ENCODE peak calls at places on chromosome 6, in six cellular contexts. One of them, this sample, is unnamed.

GRCh38 chr6:6586671-6587526 is 1.6 kb upstream of the LY86 start:
- DNase-seq in fibroblast of lung: no peak
- DNase-seq in pancreas: no peak
- DNase-seq in left ventricle myocardium inferior: no peak
- DNase-seq in esophagus muscularis mucosa: peak; percentile 70
- DNase-seq in sigmoid colon: no peak
- DNase-seq in this sample: no peak

GRCh38 chr6:157099912-157100593 is 223.3 kb downstream of the TMEM242 start:
- DNase-seq in fibroblast of lung: peak; percentile 27
- DNase-seq in pancreas: no peak
- DNase-seq in left ventricle myocardium inferior: no peak
- DNase-seq in esophagus muscularis mucosa: no peak
- DNase-seq in sigmoid colon: no peak
- DNase-seq in this sample: no peak

GRCh38 chr6:136921936-136922679 is at the start of gene SLC35D3:
- DNase-seq in fibroblast of lung: peak; percentile 28
- DNase-seq in pancreas: peak; percentile 8
- DNase-seq in left ventricle myocardium inferior: no peak
- DNase-seq in esophagus muscularis mucosa: peak; percentile 91
- DNase-seq in sigmoid colon: no peak
- DNase-seq in this sample: no peak

GRCh38 chr6:104698979-104699378 is 160.7 kb downstream of the HACE1 start:
- DNase-seq in fibroblast of lung: no peak
- DNase-seq in pancreas: no peak
- DNase-seq in left ventricle myocardium inferior: no peak
- DNase-seq in esophagus muscularis mucosa: no peak
- DNase-seq in sigmoid colon: no peak
- DNase-seq in this sample: no peak

GRCh38 chr6:4973972-4974885 is 29.6 kb downstream of the RPP40 start:
- DNase-seq in fibroblast of lung: peak; percentile 62
- DNase-seq in pancreas: no peak
- DNase-seq in left ventricle myocardium inferior: no peak
- DNase-seq in esophagus muscularis mucosa: peak; percentile 91
- DNase-seq in sigmoid colon: peak; percentile 74
- DNase-seq in this sample: peak; percentile 16

GRCh38 chr6:138979813-138980668 is 8.0 kb downstream of the REPS1 start:
- DNase-seq in fibroblast of lung: no peak
- DNase-seq in pancreas: no peak
- DNase-seq in left ventricle myocardium inferior: no peak
- DNase-seq in esophagus muscularis mucosa: no peak
- DNase-seq in sigmoid colon: no peak
- DNase-seq in this sample: no peak

GRCh38 chr6:168319279-168320051 is at the start of gene DACT2:
- DNase-seq in fibroblast of lung: no peak
- DNase-seq in pancreas: no peak
- DNase-seq in left ventricle myocardium inferior: peak; percentile 13
- DNase-seq in esophagus muscularis mucosa: no peak
- DNase-seq in sigmoid colon: no peak
- DNase-seq in this sample: no peak

GRCh38 chr6:41040101-41040910 is 1.3 kb upstream of the UNC5CL start:
- DNase-seq in fibroblast of lung: peak; percentile 39
- DNase-seq in pancreas: peak; percentile 87
- DNase-seq in left ventricle myocardium inferior: no peak
- DNase-seq in esophagus muscularis mucosa: no peak
- DNase-seq in sigmoid colon: no peak
- DNase-seq in this sample: no peak

GRCh38 chr6:153976921-153977693 is 61.9 kb upstream of the OPRM1 start:
- DNase-seq in fibroblast of lung: peak; percentile 13
- DNase-seq in pancreas: no peak
- DNase-seq in left ventricle myocardium inferior: no peak
- DNase-seq in esophagus muscularis mucosa: no peak
- DNase-seq in sigmoid colon: no peak
- DNase-seq in this sample: peak; percentile 9

GRCh38 chr6:33860706-33861474 is 57.1 kb upstream of the MLN start:
- DNase-seq in fibroblast of lung: no peak
- DNase-seq in pancreas: no peak
- DNase-seq in left ventricle myocardium inferior: no peak
- DNase-seq in esophagus muscularis mucosa: no peak
- DNase-seq in sigmoid colon: no peak
- DNase-seq in this sample: no peak

GRCh38 chr6:119079288-119079809 is 885 bp upstream of the FAM184A start:
- DNase-seq in fibroblast of lung: peak; percentile 43
- DNase-seq in pancreas: no peak
- DNase-seq in left ventricle myocardium inferior: no peak
- DNase-seq in esophagus muscularis mucosa: no peak
- DNase-seq in sigmoid colon: no peak
- DNase-seq in this sample: peak; percentile 54

GRCh38 chr6:73694711-73695411 is 1.1 kb upstream of the CD109 start:
- DNase-seq in fibroblast of lung: peak; percentile 74
- DNase-seq in pancreas: no peak
- DNase-seq in left ventricle myocardium inferior: no peak
- DNase-seq in esophagus muscularis mucosa: no peak
- DNase-seq in sigmoid colon: no peak
- DNase-seq in this sample: no peak

GRCh38 chr6:5094327-5094726 is 9.2 kb downstream of the PPP1R3G start:
- DNase-seq in fibroblast of lung: peak; percentile 97
- DNase-seq in pancreas: no peak
- DNase-seq in left ventricle myocardium inferior: no peak
- DNase-seq in esophagus muscularis mucosa: no peak
- DNase-seq in sigmoid colon: no peak
- DNase-seq in this sample: peak; percentile 86

GRCh38 chr6:129843573-129843972 is 17.5 kb downstream of the TMEM244 start:
- DNase-seq in fibroblast of lung: peak; percentile 27
- DNase-seq in pancreas: no peak
- DNase-seq in left ventricle myocardium inferior: no peak
- DNase-seq in esophagus muscularis mucosa: no peak
- DNase-seq in sigmoid colon: no peak
- DNase-seq in this sample: peak; percentile 11

GRCh38 chr6:25963426-25964123 is 973 bp downstream of the TRIM38 start:
- DNase-seq in fibroblast of lung: no peak
- DNase-seq in pancreas: no peak
- DNase-seq in left ventricle myocardium inferior: no peak
- DNase-seq in esophagus muscularis mucosa: peak; percentile 74
- DNase-seq in sigmoid colon: no peak
- DNase-seq in this sample: no peak

GRCh38 chr6:75922226-75922625 is 150.2 kb downstream of the IMPG1 start:
- DNase-seq in fibroblast of lung: peak; percentile 19
- DNase-seq in pancreas: no peak
- DNase-seq in left ventricle myocardium inferior: no peak
- DNase-seq in esophagus muscularis mucosa: no peak
- DNase-seq in sigmoid colon: no peak
- DNase-seq in this sample: peak; percentile 42

GRCh38 chr6:104958720-104959452 is 2.0 kb downstream of the LIN28B start:
- DNase-seq in fibroblast of lung: no peak
- DNase-seq in pancreas: no peak
- DNase-seq in left ventricle myocardium inferior: no peak
- DNase-seq in esophagus muscularis mucosa: no peak
- DNase-seq in sigmoid colon: no peak
- DNase-seq in this sample: no peak

GRCh38 chr6:168256940-168257339 is 62.6 kb downstream of the DACT2 start:
- DNase-seq in fibroblast of lung: no peak
- DNase-seq in pancreas: no peak
- DNase-seq in left ventricle myocardium inferior: no peak
- DNase-seq in esophagus muscularis mucosa: no peak
- DNase-seq in sigmoid colon: no peak
- DNase-seq in this sample: no peak

GRCh38 chr6:64411226-64411625 is 775.6 kb downstream of the PHF3 start:
- DNase-seq in fibroblast of lung: peak; percentile 3
- DNase-seq in pancreas: no peak
- DNase-seq in left ventricle myocardium inferior: no peak
- DNase-seq in esophagus muscularis mucosa: no peak
- DNase-seq in sigmoid colon: no peak
- DNase-seq in this sample: no peak

GRCh38 chr6:141452354-141452686 is 680.4 kb upstream of the GJE1 start:
- DNase-seq in fibroblast of lung: no peak
- DNase-seq in pancreas: no peak
- DNase-seq in left ventricle myocardium inferior: no peak
- DNase-seq in esophagus muscularis mucosa: no peak
- DNase-seq in sigmoid colon: no peak
- DNase-seq in this sample: no peak

GRCh38 chr6:69917834-69918233 is 51.5 kb downstream of the COL19A1 start:
- DNase-seq in fibroblast of lung: peak; percentile 63
- DNase-seq in pancreas: no peak
- DNase-seq in left ventricle myocardium inferior: no peak
- DNase-seq in esophagus muscularis mucosa: no peak
- DNase-seq in sigmoid colon: no peak
- DNase-seq in this sample: peak; percentile 88

GRCh38 chr6:118892248-118893094 is 1.5 kb upstream of the ASF1A start:
- DNase-seq in fibroblast of lung: peak; percentile 44
- DNase-seq in pancreas: no peak
- DNase-seq in left ventricle myocardium inferior: no peak
- DNase-seq in esophagus muscularis mucosa: no peak
- DNase-seq in sigmoid colon: no peak
- DNase-seq in this sample: no peak

GRCh38 chr6:24980507-24981384 is 45.0 kb upstream of the RIPOR2 start:
- DNase-seq in fibroblast of lung: peak; percentile 69
- DNase-seq in pancreas: no peak
- DNase-seq in left ventricle myocardium inferior: no peak
- DNase-seq in esophagus muscularis mucosa: no peak
- DNase-seq in sigmoid colon: no peak
- DNase-seq in this sample: no peak

GRCh38 chr6:34696189-34696738 is 303 bp downstream of the ILRUN start:
- DNase-seq in fibroblast of lung: peak; percentile 43
- DNase-seq in pancreas: peak; percentile 54
- DNase-seq in left ventricle myocardium inferior: peak; percentile 58
- DNase-seq in esophagus muscularis mucosa: no peak
- DNase-seq in sigmoid colon: no peak
- DNase-seq in this sample: no peak

GRCh38 chr6:2221724-2222274 is 23.6 kb downstream of the GMDS start:
- DNase-seq in fibroblast of lung: no peak
- DNase-seq in pancreas: no peak
- DNase-seq in left ventricle myocardium inferior: no peak
- DNase-seq in esophagus muscularis mucosa: peak; percentile 19
- DNase-seq in sigmoid colon: no peak
- DNase-seq in this sample: no peak
- H3K4me3 ChIP-seq in fibroblast of lung: peak overlapping the region; percentile 56
- H3K4me3 ChIP-seq in pancreas: peak overlapping the region; percentile 46
- H3K4me3 ChIP-seq in left ventricle myocardium inferior: peak overlapping the region; percentile 65
- H3K4me3 ChIP-seq in esophagus muscularis mucosa: peak overlapping the region; percentile 44
- H3K4me3 ChIP-seq in sigmoid colon: peak overlapping the region; percentile 34
- H3K4me3 ChIP-seq in this sample: peak overlapping the region; percentile 38

GRCh38 chr6:30102701-30103629 is 9.9 kb downstream of the TRIM31 start:
- DNase-seq in fibroblast of lung: peak; percentile 71
- DNase-seq in pancreas: peak; percentile 74
- DNase-seq in left ventricle myocardium inferior: peak; percentile 85
- DNase-seq in esophagus muscularis mucosa: peak; percentile 97
- DNase-seq in sigmoid colon: peak; percentile 95
- DNase-seq in this sample: peak; percentile 85
- H3K27me3 ChIP-seq in fibroblast of lung: peaks cover 27% of the 10 kb centered on the region
- H3K27me3 ChIP-seq in pancreas: no peaks in the 10 kb centered on the region
- H3K27me3 ChIP-seq in left ventricle myocardium inferior: peaks cover 71% of the 10 kb centered on the region
- H3K27me3 ChIP-seq in esophagus muscularis mucosa: peaks cover 7% of the 10 kb centered on the region
- H3K27me3 ChIP-seq in sigmoid colon: peaks cover 34% of the 10 kb centered on the region
- H3K27me3 ChIP-seq in this sample: peaks cover 49% of the 10 kb centered on the region

GRCh38 chr6:142911395-142911794 is 33.6 kb downstream of the HIVEP2 start:
- DNase-seq in fibroblast of lung: no peak
- DNase-seq in pancreas: no peak
- DNase-seq in left ventricle myocardium inferior: no peak
- DNase-seq in esophagus muscularis mucosa: no peak
- DNase-seq in sigmoid colon: no peak
- DNase-seq in this sample: no peak
- H3K27ac ChIP-seq in fibroblast of lung: no peak overlapping the region
- H3K27ac ChIP-seq in pancreas: no peak overlapping the region
- H3K27ac ChIP-seq in left ventricle myocardium inferior: no peak overlapping the region
- H3K27ac ChIP-seq in esophagus muscularis mucosa: no peak overlapping the region
- H3K27ac ChIP-seq in sigmoid colon: no peak overlapping the region
- H3K27ac ChIP-seq in this sample: no peak overlapping the region

GRCh38 chr6:1482381-1483166 is 93.2 kb downstream of the FOXF2 start:
- DNase-seq in fibroblast of lung: no peak
- DNase-seq in pancreas: no peak
- DNase-seq in left ventricle myocardium inferior: no peak
- DNase-seq in esophagus muscularis mucosa: no peak
- DNase-seq in sigmoid colon: no peak
- DNase-seq in this sample: no peak
- H3K4me3 ChIP-seq in fibroblast of lung: no peak overlapping the region
- H3K4me3 ChIP-seq in pancreas: no peak overlapping the region
- H3K4me3 ChIP-seq in left ventricle myocardium inferior: no peak overlapping the region
- H3K4me3 ChIP-seq in esophagus muscularis mucosa: no peak overlapping the region
- H3K4me3 ChIP-seq in sigmoid colon: no peak overlapping the region
- H3K4me3 ChIP-seq in this sample: no peak overlapping the region